ENCODE peak calls at places on chromosomes 13 and 19, in four cellular contexts. One of them, this sample, is unnamed.

GRCh38 chr19:8085606-8086464 is 33.3 kb downstream of the CCL25 start:
- DNase-seq in BJ: no peak
- DNase-seq in ovary: no peak
- DNase-seq in kidney: no peak
- DNase-seq in this sample: no peak

GRCh38 chr19:20999731-21000352 is 20.6 kb upstream of the ZNF430 start:
- DNase-seq in BJ: peak; percentile 46
- DNase-seq in kidney: peak; percentile 93
- DNase-seq in ovary: peak; percentile 80
- DNase-seq in this sample: peak; percentile 94

GRCh38 chr13:110340812-110341444 is 33.8 kb downstream of the COL4A2 start:
- DNase-seq in ovary: peak; percentile 85
- DNase-seq in BJ: no peak
- DNase-seq in kidney: peak; percentile 95
- DNase-seq in this sample: no peak

GRCh38 chr13:113928701-113929627 is 44.9 kb downstream of the C13orf46 start:
- DNase-seq in ovary: peak; percentile 77
- DNase-seq in BJ: peak; percentile 70
- DNase-seq in kidney: peak; percentile 78
- DNase-seq in this sample: peak; percentile 30

GRCh38 chr13:108734676-108735075 is 105.3 kb downstream of the MYO16 start:
- DNase-seq in BJ: no peak
- DNase-seq in kidney: no peak
- DNase-seq in ovary: no peak
- DNase-seq in this sample: no peak

GRCh38 chr13:96075953-96076543 is 13.9 kb upstream of the HS6ST3 start:
- DNase-seq in ovary: no peak
- DNase-seq in kidney: no peak
- DNase-seq in BJ: no peak
- DNase-seq in this sample: no peak

GRCh38 chr13:55440465-55441085 is 1700.1 kb upstream of the PRR20A start:
- DNase-seq in kidney: no peak
- DNase-seq in BJ: no peak
- DNase-seq in ovary: no peak
- DNase-seq in this sample: no peak

GRCh38 chr13:64073203-64073602 is 2657.6 kb upstream of the PCDH20 start:
- DNase-seq in ovary: no peak
- DNase-seq in BJ: no peak
- DNase-seq in kidney: no peak
- DNase-seq in this sample: no peak

GRCh38 chr19:48895226-48895625 is 3.3 kb downstream of the TULP2 start:
- DNase-seq in ovary: no peak
- DNase-seq in BJ: no peak
- DNase-seq in kidney: no peak
- DNase-seq in this sample: no peak

GRCh38 chr19:40627486-40628279 is 26.5 kb downstream of the LTBP4 start:
- DNase-seq in BJ: no peak
- DNase-seq in kidney: no peak
- DNase-seq in ovary: no peak
- DNase-seq in this sample: no peak

GRCh38 chr13:83895994-83896580 is 13.8 kb upstream of the SLITRK1 start:
- DNase-seq in ovary: no peak
- DNase-seq in BJ: no peak
- DNase-seq in kidney: no peak
- DNase-seq in this sample: no peak

GRCh38 chr13:90531744-90532143 is 815.7 kb upstream of the MIR17HG start:
- DNase-seq in kidney: no peak
- DNase-seq in BJ: no peak
- DNase-seq in ovary: no peak
- DNase-seq in this sample: no peak

GRCh38 chr13:34338102-34338501 is 520.2 kb downstream of the RFC3 start:
- DNase-seq in BJ: no peak
- DNase-seq in ovary: no peak
- DNase-seq in kidney: no peak
- DNase-seq in this sample: no peak

GRCh38 chr19:16620584-16620983 is 7.4 kb downstream of the MED26 start:
- DNase-seq in ovary: no peak
- DNase-seq in kidney: no peak
- DNase-seq in BJ: no peak
- DNase-seq in this sample: no peak

GRCh38 chr19:10808937-10809655 is 26.9 kb downstream of the TMED1 start:
- DNase-seq in ovary: no peak
- DNase-seq in BJ: no peak
- DNase-seq in kidney: no peak
- DNase-seq in this sample: no peak

GRCh38 chr19:35206855-35207254 is 21.7 kb downstream of the FAM187B start:
- DNase-seq in BJ: no peak
- DNase-seq in kidney: no peak
- DNase-seq in ovary: no peak
- DNase-seq in this sample: no peak

GRCh38 chr19:31214086-31214485 is 135.2 kb downstream of the TSHZ3 start:
- DNase-seq in ovary: peak; percentile 21
- DNase-seq in kidney: peak; percentile 86
- DNase-seq in BJ: peak; percentile 96
- DNase-seq in this sample: no peak

GRCh38 chr13:20301391-20302071 is 69.4 kb upstream of the GJB6 start:
- DNase-seq in ovary: no peak
- DNase-seq in BJ: no peak
- DNase-seq in kidney: no peak
- DNase-seq in this sample: no peak

GRCh38 chr19:48330012-48330681 is 4.8 kb downstream of the EMP3 start:
- DNase-seq in kidney: peak; percentile 94
- DNase-seq in BJ: no peak
- DNase-seq in ovary: peak; percentile 74
- DNase-seq in this sample: peak; percentile 92

GRCh38 chr19:4512070-4512469 is 6.2 kb downstream of the PLIN4 start:
- DNase-seq in kidney: no peak
- DNase-seq in ovary: no peak
- DNase-seq in BJ: no peak
- DNase-seq in this sample: no peak

GRCh38 chr19:4229179-4229931 is at the start of gene EBI3:
- DNase-seq in BJ: no peak
- DNase-seq in ovary: no peak
- DNase-seq in kidney: no peak
- DNase-seq in this sample: no peak

GRCh38 chr13:42270857-42271215 is 1.1 kb upstream of the AKAP11 start:
- DNase-seq in kidney: no peak
- DNase-seq in BJ: no peak
- DNase-seq in ovary: no peak
- DNase-seq in this sample: no peak
- H3K4me3 ChIP-seq in kidney: peak overlapping the region; percentile 80
- H3K4me3 ChIP-seq in BJ: peak overlapping the region; percentile 89
- H3K4me3 ChIP-seq in ovary: peak overlapping the region; percentile 97
- H3K4me3 ChIP-seq in this sample: peak overlapping the region; percentile 97

GRCh38 chr13:99657848-99658265 is 156.6 kb downstream of the TM9SF2 start:
- DNase-seq in BJ: no peak
- DNase-seq in ovary: no peak
- DNase-seq in kidney: no peak
- DNase-seq in this sample: no peak
- H3K4me3 ChIP-seq in BJ: peak overlapping the region; percentile 6
- H3K4me3 ChIP-seq in ovary: peak overlapping the region; percentile 48
- H3K4me3 ChIP-seq in kidney: peak overlapping the region; percentile 42
- H3K4me3 ChIP-seq in this sample: peak overlapping the region; percentile 50

GRCh38 chr19:19186742-19187141 is 5.2 kb downstream of the BORCS8 start:
- DNase-seq in BJ: no peak
- DNase-seq in ovary: no peak
- DNase-seq in kidney: no peak
- DNase-seq in this sample: no peak
- H3K4me3 ChIP-seq in BJ: no peak overlapping the region
- H3K4me3 ChIP-seq in ovary: no peak overlapping the region
- H3K4me3 ChIP-seq in kidney: no peak overlapping the region
- H3K4me3 ChIP-seq in this sample: no peak overlapping the region

GRCh38 chr13:62682788-62683187 is 1267.1 kb upstream of the PCDH20 start:
- DNase-seq in ovary: no peak
- DNase-seq in BJ: no peak
- DNase-seq in kidney: no peak
- DNase-seq in this sample: no peak

GRCh38 chr13:62678039-62678438 is 1262.4 kb upstream of the PCDH20 start:
- DNase-seq in kidney: no peak
- DNase-seq in ovary: no peak
- DNase-seq in BJ: no peak
- DNase-seq in this sample: no peak
- H3K4me3 ChIP-seq in kidney: no peak overlapping the region
- H3K4me3 ChIP-seq in ovary: no peak overlapping the region
- H3K4me3 ChIP-seq in BJ: no peak overlapping the region
- H3K4me3 ChIP-seq in this sample: no peak overlapping the region

GRCh38 chr13:51958217-51958547 is 53.1 kb downstream of the ATP7B start:
- DNase-seq in ovary: no peak
- DNase-seq in BJ: no peak
- DNase-seq in kidney: no peak
- DNase-seq in this sample: no peak
- H3K4me3 ChIP-seq in ovary: no peak overlapping the region
- H3K4me3 ChIP-seq in BJ: no peak overlapping the region
- H3K4me3 ChIP-seq in kidney: no peak overlapping the region
- H3K4me3 ChIP-seq in this sample: no peak overlapping the region

GRCh38 chr19:58009301-58009665 is 6.7 kb upstream of the ZNF606 start:
- DNase-seq in kidney: no peak
- DNase-seq in BJ: no peak
- DNase-seq in ovary: no peak
- DNase-seq in this sample: no peak
- H3K4me3 ChIP-seq in kidney: no peak overlapping the region
- H3K4me3 ChIP-seq in BJ: peak overlapping the region; percentile 4
- H3K4me3 ChIP-seq in ovary: peak overlapping the region; percentile 35
- H3K4me3 ChIP-seq in this sample: peak overlapping the region; percentile 75

DNA sequence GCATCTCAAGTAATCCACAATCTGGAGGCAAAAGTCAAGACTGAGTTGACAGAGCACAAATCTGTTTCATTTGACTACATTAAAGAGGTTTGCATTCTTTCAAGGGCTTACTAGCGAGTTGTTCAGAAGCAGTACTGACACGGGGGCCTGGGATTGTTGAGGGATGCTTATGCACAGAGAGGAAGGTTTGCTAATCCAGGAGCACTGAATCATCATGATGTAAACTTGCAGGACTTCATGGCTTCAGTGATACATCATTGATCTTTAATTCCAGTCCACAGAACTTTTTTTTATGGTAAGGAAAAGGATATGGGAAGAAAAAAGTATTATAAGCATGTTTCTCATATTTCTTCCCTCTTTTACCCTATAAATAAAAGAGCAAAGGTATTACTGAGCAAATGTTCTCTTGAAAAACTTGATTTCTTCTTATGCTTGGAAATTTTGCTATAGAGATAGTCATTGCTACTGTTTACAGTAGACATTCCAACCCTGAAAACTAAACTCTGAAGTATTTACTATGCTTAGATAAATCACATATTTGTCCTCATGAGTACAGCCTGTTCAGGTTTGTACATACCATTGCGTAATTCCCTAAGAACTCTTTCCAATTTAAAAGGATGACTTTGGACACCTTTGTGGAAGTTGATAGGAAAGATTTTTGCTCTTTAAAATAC is 65.8 kb upstream of the KPNA3 start:
- DNase-seq in kidney: no peak
- DNase-seq in BJ: peak; percentile 81
- DNase-seq in ovary: no peak
- DNase-seq in this sample: no peak
- H3K4me3 ChIP-seq in kidney: no peak overlapping the region
- H3K4me3 ChIP-seq in BJ: no peak overlapping the region
- H3K4me3 ChIP-seq in ovary: no peak overlapping the region
- H3K4me3 ChIP-seq in this sample: no peak overlapping the region

This sample was measured in dorsolateral prefrontal cortex.